ENCODE peak calls at places on chromosomes 1 and 21, in five cellular contexts. F is colonic mucosa, M is GM23338, X is brain microvascular endothelial cell, W is body of pancreas. T is an unnamed sample.

GRCh38 chr1:33456302-33456886 is 16.1 kb upstream of the ZSCAN20 start:
- DNase-seq in M (no peak), F (no peak), X (peak), W (no peak), T (no peak)

GRCh38 chr1:166080965-166081870 is 85.6 kb downstream of the FAM78B start:
- DNase-seq in W (no peak), F (no peak), M (no peak), X (no peak), T (no peak)

GRCh38 chr1:90730247-90731022 is 13.3 kb upstream of the BARHL2 start:
- DNase-seq in W (no peak), X (no peak), F (no peak), M (peak), T (peak)

GRCh38 chr21:42839271-42840231 is 39.8 kb downstream of the WDR4 start:
- DNase-seq in W (no peak), M (no peak), F (no peak), X (no peak), T (peak)

GRCh38 chr1:172654535-172654934 is 4.4 kb upstream of the FASLG start:
- DNase-seq in F (no peak), X (peak), W (no peak), M (no peak), T (no peak)

GRCh38 chr1:91806146-91806545 is 79.8 kb downstream of the TGFBR3 start:
- DNase-seq in F (no peak), X (no peak), W (no peak), M (no peak), T (no peak)

GRCh38 chr21:44258056-44258725 is 3.5 kb downstream of the DNMT3L start:
- DNase-seq in F (no peak), X (no peak), M (no peak), W (no peak), T (no peak)

GRCh38 chr1:234611799-234612351 is 1.9 kb upstream of the IRF2BP2 start:
- DNase-seq in W (peak), M (no peak), X (peak), F (peak), T (peak)

GRCh38 chr1:213281610-213282316 is 230.7 kb downstream of the RPS6KC1 start:
- DNase-seq in M (peak), F (no peak), X (no peak), W (no peak), T (no peak)

GRCh38 chr1:162213281-162213909 is 143.9 kb downstream of the NOS1AP start:
- DNase-seq in X (no peak), M (peak), F (peak), W (peak), T (no peak)

GRCh38 chr1:914891-915280 is 8.8 kb upstream of the SAMD11 start:
- DNase-seq in W (no peak), X (no peak), F (no peak), M (no peak), T (no peak)

GRCh38 chr1:220166853-220167252 is 72.9 kb downstream of the IARS2 start:
- DNase-seq in X (no peak), F (no peak), W (no peak), M (no peak), T (no peak)

GRCh38 chr1:61284933-61285332 is 202.6 kb downstream of the NFIA start:
- DNase-seq in F (no peak), M (no peak), X (no peak), W (no peak), T (no peak)

GRCh38 chr1:93668121-93668520 is 13.5 kb downstream of the BCAR3 start:
- DNase-seq in X (no peak), W (no peak), M (no peak), F (no peak), T (no peak)

GRCh38 chr21:25572895-25573310 is 34.4 kb downstream of the MRPL39 start:
- DNase-seq in M (no peak), W (no peak), F (no peak), X (no peak), T (peak)

GRCh38 chr1:166906647-166907046 is 30.6 kb upstream of the TADA1 start:
- DNase-seq in W (no peak), M (no peak), X (no peak), F (no peak), T (no peak)

GRCh38 chr1:204268101-204268500 is 54.3 kb upstream of the GOLT1A start:
- DNase-seq in M (no peak), X (no peak), W (no peak), F (no peak), T (no peak)

DNA sequence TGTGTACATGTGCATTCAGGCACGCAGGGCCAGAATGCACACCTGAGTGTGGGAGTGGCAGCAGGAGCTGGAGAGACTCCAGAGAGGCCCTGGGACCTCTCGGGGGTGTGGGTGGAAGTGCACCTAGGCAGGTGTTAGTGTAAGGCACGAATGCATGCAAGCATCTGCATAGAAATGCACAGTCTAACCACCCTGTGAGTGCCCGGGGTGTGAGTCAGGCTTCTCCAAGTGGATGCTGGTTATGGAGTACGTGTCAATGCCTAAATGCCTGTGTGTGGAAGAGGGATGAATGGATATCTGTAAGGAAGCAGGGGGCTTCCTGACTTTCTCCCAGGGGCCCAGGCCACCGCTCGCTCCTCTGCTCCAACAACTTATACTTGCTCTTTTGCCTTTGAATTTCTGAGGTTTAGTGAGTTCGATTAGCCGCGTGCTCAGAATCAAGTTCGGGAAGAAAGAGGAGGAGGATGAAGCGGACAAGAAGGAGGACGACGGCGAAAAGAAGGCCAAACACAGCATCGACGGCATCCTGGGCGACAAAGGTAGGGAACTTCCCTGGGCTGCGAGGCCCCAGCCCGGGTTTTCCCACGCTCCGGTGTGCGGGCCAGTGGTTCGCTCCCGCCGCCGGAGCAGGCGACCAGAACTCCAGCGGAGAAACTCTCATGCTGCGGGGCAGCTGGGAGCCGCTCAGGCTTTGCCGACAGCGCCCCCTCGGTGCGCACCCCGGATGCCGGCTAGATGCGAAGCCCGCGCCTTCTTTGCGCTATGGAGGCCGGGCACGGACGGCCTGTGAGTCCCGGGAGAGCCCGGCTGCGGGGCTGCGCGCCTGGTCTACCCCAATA is 5.4 kb downstream of the PAX7 start:
- DNase-seq in W (no peak), F (no peak), M (peak), X (no peak), T (peak)
- TF ChIP-seq CTCF in W (no peak), F (no peak), M (peak), X (no peak), T (no peak)

GRCh38 chr1:198756470-198756869 is 117.6 kb downstream of the PTPRC start:
- DNase-seq in M (no peak), W (no peak), X (no peak), F (no peak), T (no peak)
- TF ChIP-seq CTCF in M (no peak), W (no peak), X (no peak), F (peak), T (no peak)

GRCh38 chr1:226960944-226961765 is 21.1 kb downstream of the COQ8A start:
- DNase-seq in M (no peak), F (no peak), X (no peak), W (no peak), T (no peak)
- TF ChIP-seq CTCF in M (no peak), F (no peak), X (no peak), W (no peak), T (no peak)

GRCh38 chr1:23422313-23422877 is 2.2 kb downstream of the TCEA3 start:
- DNase-seq in X (peak), F (peak), M (no peak), W (peak), T (no peak)

GRCh38 chr1:23420778-23421177 is 3.8 kb downstream of the TCEA3 start:
- DNase-seq in F (no peak), M (no peak), X (no peak), W (peak), T (no peak)

GRCh38 chr1:23421343-23421742 is 3.2 kb downstream of the TCEA3 start:
- DNase-seq in F (no peak), W (peak), X (no peak), M (no peak), T (no peak)

GRCh38 chr1:23422955-23423354 is 1.6 kb downstream of the TCEA3 start:
- DNase-seq in M (no peak), F (no peak), X (no peak), W (peak), T (no peak)

GRCh38 chr1:23421752-23422312 is 2.7 kb downstream of the TCEA3 start:
- DNase-seq in X (peak), F (peak), M (no peak), W (peak), T (no peak)
- TF ChIP-seq CTCF in X (peak), F (no peak), M (no peak), W (no peak), T (no peak)

DNA sequence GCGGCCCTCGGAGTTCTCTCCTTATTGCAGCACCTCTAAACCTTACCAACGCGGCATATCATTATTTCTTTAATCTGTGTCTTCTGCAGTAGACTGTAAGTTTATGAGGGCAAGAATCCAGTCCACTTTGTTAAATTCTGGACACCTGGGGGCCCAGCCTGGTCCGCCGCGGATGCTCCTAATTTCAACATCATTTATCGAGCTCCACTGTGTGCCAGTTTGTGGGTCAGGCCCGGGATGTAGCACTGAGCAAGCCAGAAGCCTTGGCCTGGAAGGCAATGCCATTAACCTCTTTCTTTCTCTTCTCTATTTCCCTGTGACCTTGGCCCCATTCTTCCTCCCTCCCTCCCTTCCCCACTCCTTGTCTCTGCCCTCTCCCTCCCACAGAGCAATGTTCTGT is 70.6 kb upstream of the CACNA1E start:
- DNase-seq in W (no peak), X (no peak), M (no peak), F (no peak), T (no peak)
- TF ChIP-seq CTCF in W (no peak), X (no peak), M (no peak), F (no peak), T (no peak)

GRCh38 chr1:54277451-54278355 is 77.7 kb downstream of the MRPL37 start:
- DNase-seq in M (no peak), W (peak), F (peak), X (no peak), T (peak)
- TF ChIP-seq CTCF in M (no peak), W (no peak), F (no peak), X (no peak), T (no peak)

GRCh38 chr1:40017951-40018575 is 22.5 kb upstream of the CAP1 start:
- DNase-seq in F (no peak), X (no peak), M (peak), W (no peak), T (no peak)
- TF ChIP-seq CTCF in F (no peak), X (peak), M (peak), W (no peak), T (no peak)

DNA sequence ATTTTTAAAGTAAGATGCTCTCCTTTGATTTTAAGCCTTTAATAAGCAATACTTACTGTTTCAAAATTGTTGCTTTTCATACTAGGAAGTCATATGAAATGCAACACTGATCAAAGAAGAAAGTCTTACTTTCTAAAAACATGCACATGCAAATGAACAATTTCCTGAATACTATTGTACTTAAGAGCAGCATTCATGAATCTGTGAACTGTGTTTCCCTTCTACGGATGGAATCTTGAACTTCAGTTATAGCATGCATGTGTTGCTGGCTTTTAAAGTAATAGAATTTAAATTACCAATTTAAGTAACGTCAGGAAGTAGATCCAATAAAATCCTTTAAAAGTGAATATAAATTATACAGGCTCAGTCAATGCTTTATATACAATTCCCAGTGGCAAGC is 348.9 kb downstream of the KCNT2 start:
- DNase-seq in F (no peak), X (no peak), W (no peak), M (no peak), T (no peak)
- TF ChIP-seq CTCF in F (no peak), X (no peak), W (no peak), M (no peak), T (no peak)

GRCh38 chr1:221431068-221431651 is 310.7 kb downstream of the DUSP10 start:
- DNase-seq in M (no peak), X (no peak), W (no peak), F (no peak), T (no peak)
- TF ChIP-seq CTCF in M (no peak), X (peak), W (no peak), F (no peak), T (no peak)

T was measured in GM20000.